ENCODE peak calls at places on chromosomes 2 and 18, in six cellular contexts. N, T, U, V, E and A are unnamed samples.
A peak's percentile ranks its signal among the peaks of the same experiment; 100 is the strongest.

GRCh38 chr2:12754643-12755042 is 37.9 kb downstream of the TRIB2 start:
- DNase-seq in E (no peak), N (no peak), V (no peak), U (no peak), T (no peak), A (no peak)

GRCh38 chr2:161243312-161243711 is 64.9 kb upstream of the PSMD14 start:
- DNase-seq in N (no peak), U (no peak), T (no peak), V (no peak), E (no peak), A (no peak)

GRCh38 chr2:45011621-45012602 is 2.7 kb upstream of the SIX2 start:
- DNase-seq in N (no peak), E (no peak), T (no peak), V (no peak), U (no peak), A (no peak)

GRCh38 chr2:100427627-100428258 is 10.3 kb upstream of the CHST10 start:
- DNase-seq in T (peak; percentile 11), N (no peak), U (peak; percentile 74), V (peak; percentile 74), E (peak; percentile 42), A (peak; percentile 47)

GRCh38 chr18:74841248-74841647 is 243.6 kb downstream of the ZNF407 start:
- DNase-seq in T (no peak), E (no peak), V (no peak), N (no peak), U (no peak), A (no peak)

GRCh38 chr2:170073288-170073687 is 104.7 kb upstream of the MYO3B start:
- DNase-seq in T (peak; percentile 56), U (peak; percentile 62), E (peak; percentile 87), N (no peak), V (no peak), A (peak; percentile 30)

GRCh38 chr18:23967321-23968089 is 47.0 kb upstream of the TTC39C start:
- DNase-seq in V (no peak), U (no peak), T (no peak), E (no peak), N (no peak), A (no peak)

GRCh38 chr2:232321156-232321816 is 57.3 kb upstream of the ALPP start:
- DNase-seq in U (no peak), N (no peak), T (no peak), V (no peak), E (no peak), A (no peak)

GRCh38 chr2:212646698-212647097 is 108.1 kb upstream of the ERBB4 start:
- DNase-seq in E (peak; percentile 68), U (peak; percentile 35), N (peak; percentile 71), T (peak; percentile 74), V (no peak), A (no peak)

GRCh38 chr18:50469380-50469781 is 90.5 kb upstream of the MAPK4 start:
- DNase-seq in N (no peak), E (no peak), V (no peak), U (no peak), T (no peak), A (no peak)

GRCh38 chr18:74541703-74542555 is 7.6 kb downstream of the CNDP1 start:
- DNase-seq in N (peak; percentile 96), U (no peak), E (no peak), T (no peak), V (no peak), A (peak; percentile 41)

GRCh38 chr2:112691761-112692370 is 29.0 kb upstream of the NT5DC4 start:
- DNase-seq in E (no peak), U (no peak), T (peak; percentile 23), N (no peak), V (no peak), A (no peak)

GRCh38 chr2:234245945-234246344 is 195.4 kb downstream of the SPP2 start:
- DNase-seq in T (peak; percentile 77), V (no peak), N (peak; percentile 95), U (no peak), E (peak; percentile 81), A (no peak)

GRCh38 chr2:45860136-45861106 is 208.9 kb downstream of the PRKCE start:
- DNase-seq in U (peak; percentile 85), E (peak; percentile 86), T (no peak), N (no peak), V (no peak), A (no peak)

GRCh38 chr18:49161627-49162026 is 210.9 kb upstream of the SMAD7 start:
- DNase-seq in U (no peak), V (no peak), T (peak; percentile 39), N (no peak), E (peak; percentile 43), A (no peak)

GRCh38 chr18:55663891-55664290 is 75.9 kb upstream of the TCF4 start:
- DNase-seq in E (no peak), N (no peak), V (no peak), T (no peak), U (no peak), A (no peak)

GRCh38 chr2:127025357-127026062 is 81.4 kb downstream of the BIN1 start:
- DNase-seq in N (no peak), T (peak; percentile 77), E (peak; percentile 83), V (peak; percentile 91), U (peak; percentile 85), A (no peak)

GRCh38 chr2:53970095-53970897 is 497 bp downstream of the PSME4 start:
- DNase-seq in V (no peak), E (peak; percentile 37), T (no peak), N (peak; percentile 47), U (peak; percentile 52), A (no peak)

GRCh38 chr2:69559696-69560482 is 83.7 kb downstream of the AAK1 start:
- DNase-seq in T (no peak), U (no peak), V (no peak), E (peak; percentile 76), N (peak; percentile 76), A (no peak)

GRCh38 chr18:48554610-48555400 is 16.0 kb downstream of the CTIF start:
- DNase-seq in V (peak; percentile 8), U (no peak), T (no peak), E (no peak), N (no peak), A (no peak)

GRCh38 chr2:27753744-27754588 is 17.6 kb upstream of the MRPL33 start:
- DNase-seq in E (peak; percentile 82), T (no peak), N (peak; percentile 79), V (peak; percentile 92), U (peak; percentile 50), A (no peak)

GRCh38 chr2:115165529-115166109 is 723.2 kb downstream of the DPP10 start:
- DNase-seq in V (no peak), U (no peak), N (no peak), E (peak; percentile 41), T (peak; percentile 1), A (peak; percentile 19)

GRCh38 chr2:141508806-141509595 is 621.8 kb downstream of the LRP1B start:
- DNase-seq in N (no peak), E (no peak), V (no peak), T (no peak), U (no peak), A (no peak)

GRCh38 chr2:124281556-124281955 is 256.5 kb downstream of the CNTNAP5 start:
- DNase-seq in N (no peak), V (no peak), E (no peak), T (no peak), U (no peak), A (no peak)

GRCh38 chr2:102392942-102393341 is 30.0 kb upstream of the IL18RAP start:
- DNase-seq in U (no peak), E (peak; percentile 12), N (no peak), V (no peak), T (no peak), A (no peak)

GRCh38 chr2:37586663-37587409 is 84.6 kb downstream of the CDC42EP3 start:
- DNase-seq in T (no peak), V (no peak), N (peak; percentile 78), E (no peak), U (no peak), A (no peak)

GRCh38 chr18:24014986-24015896 is 687 bp downstream of the TTC39C start:
- DNase-seq in E (peak; percentile 71), N (peak; percentile 46), T (peak; percentile 36), V (peak; percentile 74), U (peak; percentile 52), A (no peak)

GRCh38 chr2:229642371-229642770 is 72.0 kb downstream of the DNER start:
- DNase-seq in T (no peak), N (peak; percentile 81), U (no peak), E (no peak), V (no peak), A (no peak)

GRCh38 chr18:39835303-39836030 is 2119.6 kb upstream of the PIK3C3 start:
- DNase-seq in U (no peak), E (peak; percentile 18), T (no peak), N (no peak), V (no peak), A (no peak)

GRCh38 chr2:215370116-215370965 is 58.5 kb downstream of the ATIC start:
- DNase-seq in U (no peak), N (no peak), V (no peak), T (no peak), E (peak; percentile 25), A (no peak)

GRCh38 chr18:23593720-23594119 is 7.4 kb upstream of the NPC1 start:
- DNase-seq in V (no peak), E (peak; percentile 56), N (peak; percentile 52), U (no peak), T (peak; percentile 70), A (no peak)

GRCh38 chr2:32947076-32947483 is 327 bp downstream of the LTBP1 start:
- DNase-seq in T (no peak), V (peak; percentile 62), E (no peak), U (no peak), N (no peak), A (no peak)

GRCh38 chr18:47260138-47260923 is 8.9 kb upstream of the SKOR2 start:
- DNase-seq in V (peak; percentile 87), U (peak; percentile 45), E (peak; percentile 26), N (no peak), T (no peak), A (peak; percentile 14)

GRCh38 chr2:174844295-174844708 is 80.0 kb upstream of the CHRNA1 start:
- DNase-seq in E (no peak), T (no peak), U (no peak), V (no peak), N (no peak), A (no peak)
- H3K4me3 ChIP-seq in E (peak overlapping the region; percentile 92), T (no peak overlapping the region), U (no peak overlapping the region), V (no peak overlapping the region), N (no peak overlapping the region), A (no peak overlapping the region)

GRCh38 chr2:15940661-15941482 is 522 bp downstream of the MYCN start:
- DNase-seq in T (no peak), N (no peak), E (no peak), V (no peak), U (peak; percentile 11), A (no peak)
- H3K4me3 ChIP-seq in T (peak overlapping the region; percentile 38), N (no peak overlapping the region), E (no peak overlapping the region), V (peak overlapping the region; percentile 52), U (peak overlapping the region; percentile 10), A (no peak overlapping the region)

DNA sequence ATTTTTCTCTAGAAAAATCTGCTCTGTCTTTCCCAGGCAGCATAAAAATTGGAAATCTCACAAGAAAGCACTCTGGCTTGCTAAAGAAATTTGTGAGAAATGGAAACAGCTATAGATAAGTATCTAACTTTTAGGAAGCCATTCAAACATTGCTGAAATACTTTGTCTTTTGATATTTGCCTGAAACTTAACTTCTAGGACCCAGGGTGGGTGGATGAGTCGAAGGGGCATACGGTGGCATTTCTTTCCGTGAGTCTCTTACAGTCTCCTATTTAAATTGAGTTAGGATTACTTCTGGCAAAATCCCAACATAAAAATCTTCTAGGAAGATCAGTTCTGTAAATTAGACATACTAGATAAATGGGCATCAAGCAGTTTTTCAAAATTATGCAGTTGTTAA is 523 bp upstream of the COL3A1 start:
- DNase-seq in N (no peak), E (peak; percentile 28), T (no peak), V (no peak), U (no peak), A (no peak)
- H3K4me3 ChIP-seq in N (no peak overlapping the region), E (peak overlapping the region; percentile 100), T (peak overlapping the region; percentile 56), V (peak overlapping the region; percentile 51), U (no peak overlapping the region), A (no peak overlapping the region)

GRCh38 chr2:118845005-118845842 is 2.2 kb downstream of the EN1 start:
- DNase-seq in N (no peak), T (no peak), U (no peak), E (no peak), V (no peak), A (no peak)
- H3K4me3 ChIP-seq in N (no peak overlapping the region), T (peak overlapping the region; percentile 63), U (no peak overlapping the region), E (no peak overlapping the region), V (no peak overlapping the region), A (no peak overlapping the region)